ENCODE peak calls at places on chromosomes 13 and 19, in five cellular contexts. P is mucosa of descending colon, L is osteocyte, O is foreskin fibroblast, T is keratinocyte. V is an unnamed sample.

GRCh38 chr19:42313840-42314755 is 989 bp downstream of the TMEM145 start:
- DNase-seq in P (no peak), L (no peak), O (no peak), T (no peak), V (no peak)

GRCh38 chr19:49570138-49570856 is 10.1 kb downstream of the NOSIP start:
- DNase-seq in P (peak; percentile 89), L (no peak), O (peak; percentile 57), T (no peak), V (peak; percentile 53)

GRCh38 chr19:45558399-45558878 is 26.2 kb downstream of the OPA3 start:
- DNase-seq in P (peak; percentile 74), L (no peak), O (no peak), T (no peak), V (peak; percentile 63)

GRCh38 chr19:7975037-7975436 is 30.4 kb downstream of the ELAVL1 start:
- DNase-seq in P (no peak), L (no peak), O (no peak), T (no peak), V (no peak)

GRCh38 chr19:11070123-11070522 is 19.1 kb upstream of the LDLR start:
- DNase-seq in P (no peak), L (no peak), O (no peak), T (no peak), V (no peak)

GRCh38 chr13:47334173-47334572 is 437.3 kb upstream of the HTR2A start:
- DNase-seq in P (peak; percentile 5), L (no peak), O (peak; percentile 94), T (no peak), V (no peak)

GRCh38 chr19:5627395-5627904 is 4.6 kb downstream of the SAFB start:
- DNase-seq in P (peak; percentile 63), L (no peak), O (peak; percentile 51), T (no peak), V (no peak)

GRCh38 chr19:36573948-36574726 is 1.0 kb upstream of the ZNF529 start:
- DNase-seq in P (peak; percentile 16), L (no peak), O (peak; percentile 18), T (no peak), V (no peak)

GRCh38 chr13:108561152-108561551 is 68.3 kb upstream of the MYO16 start:
- DNase-seq in P (no peak), L (no peak), O (no peak), T (no peak), V (peak; percentile 39)

GRCh38 chr19:52048604-52049493 is at the start of gene ZNF432:
- DNase-seq in P (peak; percentile 91), L (peak; percentile 97), O (peak; percentile 90), T (peak; percentile 28), V (peak; percentile 83)

GRCh38 chr13:111861766-111862366 is 205.1 kb upstream of the SOX1 start:
- DNase-seq in P (no peak), L (no peak), O (no peak), T (no peak), V (no peak)

GRCh38 chr13:39448831-39449230 is 154.2 kb downstream of the LHFPL6 start:
- DNase-seq in P (no peak), L (no peak), O (no peak), T (no peak), V (no peak)

GRCh38 chr19:40355975-40356680 is 7.6 kb downstream of the PLD3 start:
- DNase-seq in P (no peak), L (no peak), O (no peak), T (no peak), V (no peak)

GRCh38 chr19:39412100-39412866 is at the start of gene PLEKHG2:
- DNase-seq in P (peak; percentile 96), L (peak; percentile 99), O (peak; percentile 99), T (peak; percentile 99), V (peak; percentile 99)

GRCh38 chr13:39273953-39274352 is 235.7 kb downstream of the NHLRC3 start:
- DNase-seq in P (peak; percentile 62), L (no peak), O (no peak), T (no peak), V (no peak)

GRCh38 chr13:86922936-86923335 is 748.2 kb upstream of the SLITRK5 start:
- DNase-seq in P (no peak), L (no peak), O (no peak), T (no peak), V (no peak)

GRCh38 chr13:48853381-48854102 is 122.2 kb upstream of the FNDC3A start:
- DNase-seq in P (no peak), L (no peak), O (peak; percentile 23), T (no peak), V (no peak)

GRCh38 chr13:30576528-30576927 is 41.2 kb upstream of the USPL1 start:
- DNase-seq in P (peak; percentile 10), L (no peak), O (no peak), T (no peak), V (peak; percentile 14)

GRCh38 chr13:113489549-113490495 is 689 bp downstream of the DCUN1D2 start:
- DNase-seq in P (no peak), L (peak; percentile 89), O (peak; percentile 41), T (no peak), V (no peak)

GRCh38 chr19:6668696-6669095 is 1.3 kb downstream of the TNFSF14 start:
- DNase-seq in P (no peak), L (no peak), O (no peak), T (no peak), V (no peak)

GRCh38 chr19:51274371-51274770 is 23.5 kb downstream of the SIGLECL1 start:
- DNase-seq in P (no peak), L (peak; percentile 60), O (no peak), T (no peak), V (no peak)

GRCh38 chr13:72246396-72246795 is 379.4 kb upstream of the DACH1 start:
- DNase-seq in P (no peak), L (no peak), O (no peak), T (peak; percentile 15), V (no peak)

GRCh38 chr19:38264486-38265212 is at the start of gene SPINT2:
- DNase-seq in P (no peak), L (no peak), O (no peak), T (peak; percentile 73), V (no peak)

GRCh38 chr19:1274852-1275259 is 474 bp upstream of the FAM174C start:
- DNase-seq in P (no peak), L (no peak), O (no peak), T (no peak), V (no peak)

GRCh38 chr19:40465025-40465780 is at the start of gene BLVRB:
- DNase-seq in P (no peak), L (no peak), O (peak; percentile 49), T (no peak), V (no peak)

GRCh38 chr19:3095375-3096191 is 1.4 kb downstream of the GNA11 start:
- DNase-seq in P (peak; percentile 46), L (no peak), O (no peak), T (no peak), V (no peak)

GRCh38 chr19:46210634-46211033 is 18.9 kb upstream of the IGFL1 start:
- DNase-seq in P (no peak), L (no peak), O (no peak), T (no peak), V (no peak)

GRCh38 chr19:23527797-23528196 is 132.5 kb upstream of the ZNF91 start:
- DNase-seq in P (no peak), L (no peak), O (no peak), T (no peak), V (no peak)

GRCh38 chr13:99281811-99282263 is 23.7 kb upstream of the GPR18 start:
- DNase-seq in P (peak; percentile 53), L (no peak), O (no peak), T (no peak), V (no peak)

GRCh38 chr13:52933547-52934167 is 85.2 kb upstream of the PCDH8 start:
- DNase-seq in P (no peak), L (no peak), O (no peak), T (no peak), V (no peak)

GRCh38 chr19:37468961-37469777 is at the start of gene ZNF570:
- DNase-seq in P (peak; percentile 93), L (peak; percentile 93), O (peak; percentile 88), T (peak; percentile 35), V (peak; percentile 86)

GRCh38 chr13:41842029-41842428 is 118.9 kb downstream of the VWA8 start:
- DNase-seq in P (no peak), L (no peak), O (no peak), T (no peak), V (no peak)

GRCh38 chr19:35919306-35919705 is 11.2 kb upstream of the TYROBP start:
- DNase-seq in P (no peak), L (no peak), O (no peak), T (no peak), V (no peak)

GRCh38 chr19:4229179-4229931 is at the start of gene EBI3:
- DNase-seq in P (no peak), L (peak; percentile 88), O (peak; percentile 36), T (no peak), V (no peak)

GRCh38 chr13:32284927-32285632 is 30.1 kb downstream of the ZAR1L start:
- DNase-seq in P (peak; percentile 19), L (no peak), O (peak; percentile 57), T (no peak), V (peak; percentile 61)

GRCh38 chr13:24506698-24507335 is 5.8 kb downstream of the PARP4 start:
- DNase-seq in P (no peak), L (no peak), O (no peak), T (no peak), V (no peak)

GRCh38 chr13:21813110-21813509 is 142.2 kb downstream of the FGF9 start:
- DNase-seq in P (no peak), L (no peak), O (no peak), T (no peak), V (no peak)
- TF ChIP-seq CTCF in P (no peak), L (no peak), O (no peak), T (no peak), V (no peak)

DNA sequence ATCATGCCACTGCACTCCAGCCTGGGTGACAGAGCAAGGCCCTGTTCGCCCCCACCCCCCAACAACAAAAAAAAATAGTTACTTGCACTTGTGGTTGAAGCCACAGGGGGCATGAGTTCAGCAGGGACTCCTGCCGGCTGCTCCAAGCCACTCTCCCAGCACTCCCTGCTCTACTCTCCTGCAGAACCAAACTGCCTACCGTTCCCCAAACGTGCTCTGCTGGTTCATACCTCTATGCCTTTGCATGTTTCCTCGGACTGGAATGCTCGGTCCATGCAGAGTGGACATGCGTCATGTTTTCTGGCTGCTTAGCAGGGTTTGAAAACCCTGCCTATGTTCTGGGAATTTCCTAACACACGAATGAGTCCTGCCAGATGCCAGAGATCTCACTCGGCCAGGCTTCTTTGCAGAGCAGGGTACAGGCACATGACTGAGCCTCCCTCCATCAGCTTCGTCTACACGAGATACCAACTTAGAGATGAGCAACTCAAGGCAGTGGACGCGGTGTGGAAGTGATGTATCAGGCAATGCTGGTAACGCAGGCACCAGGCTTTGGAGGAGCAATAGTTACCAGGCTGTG is 8.5 kb upstream of the SLC25A15 start:
- DNase-seq in P (no peak), L (peak; percentile 69), O (no peak), T (no peak), V (no peak)
- TF ChIP-seq CTCF in P (no peak), L (no peak), O (no peak), T (no peak), V (no peak)

DNA sequence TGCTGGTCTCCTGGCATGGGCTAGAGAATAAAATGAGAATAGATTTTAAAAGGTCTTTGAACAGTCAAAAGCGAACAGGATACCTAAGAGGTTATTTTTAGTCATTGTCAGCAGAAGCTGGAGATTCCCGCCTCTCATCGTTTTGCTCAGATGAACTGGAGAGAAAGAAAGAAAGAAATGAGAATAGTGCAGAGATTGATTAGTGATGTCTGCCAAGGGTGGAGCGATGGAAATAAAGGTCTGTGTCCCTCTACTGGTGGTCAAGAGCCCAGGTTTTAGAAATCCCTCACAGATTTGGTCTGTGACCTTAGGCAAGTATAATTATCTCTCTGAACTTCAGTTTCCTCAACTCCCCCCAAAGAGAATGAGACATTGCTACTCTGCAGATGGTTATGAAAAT is 5.4 kb downstream of the NCAN start:
- DNase-seq in P (no peak), L (no peak), O (no peak), T (no peak), V (no peak)
- TF ChIP-seq CTCF in P (no peak), L (no peak), O (no peak), T (no peak), V (no peak)

GRCh38 chr19:53906211-53907192 is 2.6 kb upstream of the CACNG7 start:
- DNase-seq in P (peak; percentile 52), L (no peak), O (no peak), T (no peak), V (no peak)
- TF ChIP-seq CTCF in P (peak; percentile 74), L (peak; percentile 78), O (peak; percentile 78), T (peak; percentile 57), V (peak; percentile 59)

V was measured in prostate gland.